ENCODE peak calls at places on chromosome 22, in seven cellular contexts. P is adrenal gland; R is neural progenitor cell; T is left ventricle myocardium inferior; J is brain microvascular endothelial cell; S is CD8-positive, alpha-beta T cell; I is lung. Y is an unnamed sample.

GRCh38 chr22:49380095-49380827 is 447.4 kb downstream of the BRD1 start:
- DNase-seq in S (no peak), P (peak; percentile 24), T (no peak), J (no peak), I (peak; percentile 24), R (no peak), Y (no peak)

GRCh38 chr22:29072193-29072978 is 449 bp upstream of the KREMEN1 start:
- DNase-seq in J (peak; percentile 39), R (peak; percentile 92), T (peak; percentile 90), S (peak; percentile 78), I (peak; percentile 93), P (peak; percentile 90), Y (peak; percentile 82)

GRCh38 chr22:38189104-38189503 is 7.5 kb upstream of the PLA2G6 start:
- DNase-seq in T (no peak), J (no peak), P (no peak), R (no peak), S (no peak), I (no peak), Y (no peak)

GRCh38 chr22:20963201-20964052 is 3.6 kb upstream of the AIFM3 start:
- DNase-seq in I (no peak), T (no peak), S (no peak), P (no peak), R (no peak), J (no peak), Y (no peak)

GRCh38 chr22:40265783-40266182 is 80.5 kb upstream of the ADSL start:
- DNase-seq in T (no peak), R (no peak), I (no peak), S (no peak), P (no peak), J (peak; percentile 6), Y (no peak)

GRCh38 chr22:50568626-50569025 is 5.9 kb upstream of the SYCE3 start:
- DNase-seq in S (peak; percentile 1), J (no peak), R (no peak), T (no peak), I (no peak), P (no peak), Y (no peak)

GRCh38 chr22:29784451-29785361 is 17.5 kb downstream of the UQCR10 start:
- DNase-seq in T (peak; percentile 38), P (peak; percentile 87), R (no peak), S (no peak), J (no peak), I (no peak), Y (peak; percentile 39)

GRCh38 chr22:36386351-36386899 is 1.3 kb downstream of the MYH9 start:
- DNase-seq in J (no peak), I (no peak), P (peak; percentile 73), R (peak; percentile 79), S (peak; percentile 55), T (no peak), Y (no peak)

GRCh38 chr22:37276771-37277170 is 5.5 kb upstream of the CYTH4 start:
- DNase-seq in P (no peak), S (no peak), J (peak; percentile 18), T (no peak), R (no peak), I (no peak), Y (no peak)

GRCh38 chr22:50683994-50684371 is 11.4 kb downstream of the SHANK3 start:
- DNase-seq in T (no peak), J (no peak), R (no peak), I (no peak), S (no peak), P (peak; percentile 17), Y (no peak)

GRCh38 chr22:47629273-47629711 is 866.8 kb downstream of the TBC1D22A start:
- DNase-seq in R (no peak), J (no peak), I (peak; percentile 26), T (no peak), S (no peak), P (peak; percentile 34), Y (no peak)

GRCh38 chr22:46001046-46001425 is 24.1 kb upstream of the WNT7B start:
- DNase-seq in T (no peak), I (no peak), P (no peak), R (no peak), S (peak; percentile 15), J (no peak), Y (no peak)
- TF ChIP-seq CTCF in T (no peak), I (no peak), P (no peak), R (no peak), S (no peak), J (peak; percentile 28), Y (no peak)

DNA sequence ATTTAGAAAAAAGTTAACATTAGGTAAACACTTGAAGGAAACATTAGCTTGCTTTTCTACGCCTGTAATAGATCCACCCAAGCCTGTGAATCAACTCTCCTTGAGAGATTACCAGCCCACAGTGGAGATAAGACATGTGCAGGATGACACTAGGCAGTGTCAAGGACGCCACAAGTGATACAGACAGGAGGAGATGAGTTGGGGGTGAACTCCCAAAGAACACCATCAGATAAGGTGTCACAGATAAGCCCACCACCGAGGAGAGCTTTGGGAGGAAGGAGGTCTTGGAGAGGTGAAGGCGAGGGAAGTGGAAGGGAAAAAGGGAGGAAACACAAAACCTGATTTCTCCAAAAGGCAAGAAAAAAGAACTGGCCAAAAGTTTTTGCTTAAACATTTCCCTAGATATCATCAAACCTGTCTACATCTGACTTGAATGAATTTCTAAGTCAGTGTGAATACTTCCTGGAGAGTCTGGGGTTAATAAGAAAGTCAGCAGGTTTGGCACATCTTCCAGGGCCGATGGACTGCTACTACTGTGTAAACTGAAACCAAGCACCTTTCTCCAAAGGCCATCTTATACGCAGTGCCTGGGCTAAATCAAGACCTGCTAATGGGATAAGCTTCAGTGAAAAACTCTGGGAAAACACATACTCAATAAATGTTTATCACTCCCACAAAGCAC is 15.5 kb downstream of the CLTCL1 start:
- DNase-seq in T (no peak), I (no peak), P (peak; percentile 68), R (no peak), S (no peak), J (no peak), Y (no peak)
- H3K27ac ChIP-seq in T (peak overlapping the region; percentile 57), I (no peak overlapping the region), P (peak overlapping the region; percentile 86), R (no peak overlapping the region), S (no peak overlapping the region), J (no peak overlapping the region), Y (no peak overlapping the region)

DNA sequence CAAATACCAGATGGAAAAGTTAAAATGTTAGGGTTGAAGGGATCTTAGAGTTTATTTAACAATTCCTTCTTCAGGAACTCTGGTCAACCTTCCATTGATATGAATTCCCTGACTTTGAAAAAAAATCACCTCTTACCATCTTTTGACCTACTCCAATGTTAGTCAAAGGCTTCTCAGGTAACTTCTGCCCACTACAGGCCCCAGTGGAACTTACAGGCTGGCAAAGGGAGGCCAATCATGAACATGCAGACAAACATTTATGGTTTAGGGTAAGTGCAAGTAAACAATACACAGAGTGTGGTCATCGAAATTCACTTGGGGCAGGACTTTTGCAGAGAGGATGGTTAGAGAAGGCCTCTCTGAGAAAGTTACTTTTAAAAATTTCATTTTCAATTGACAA is 45.1 kb downstream of the SYN3 start:
- DNase-seq in R (no peak), J (no peak), S (no peak), P (no peak), T (no peak), I (no peak), Y (no peak)
- TF ChIP-seq CTCF in R (no peak), J (no peak), S (no peak), P (no peak), T (no peak), I (no peak), Y (no peak)

GRCh38 chr22:33873666-33874065 is 46.6 kb downstream of the LARGE1 start:
- DNase-seq in S (no peak), R (no peak), I (no peak), T (no peak), P (no peak), J (no peak), Y (no peak)
- H3K27ac ChIP-seq in S (no peak overlapping the region), R (no peak overlapping the region), I (peak overlapping the region; percentile 83), T (peak overlapping the region; percentile 89), P (peak overlapping the region; percentile 30), J (no peak overlapping the region), Y (peak overlapping the region; percentile 70)

DNA sequence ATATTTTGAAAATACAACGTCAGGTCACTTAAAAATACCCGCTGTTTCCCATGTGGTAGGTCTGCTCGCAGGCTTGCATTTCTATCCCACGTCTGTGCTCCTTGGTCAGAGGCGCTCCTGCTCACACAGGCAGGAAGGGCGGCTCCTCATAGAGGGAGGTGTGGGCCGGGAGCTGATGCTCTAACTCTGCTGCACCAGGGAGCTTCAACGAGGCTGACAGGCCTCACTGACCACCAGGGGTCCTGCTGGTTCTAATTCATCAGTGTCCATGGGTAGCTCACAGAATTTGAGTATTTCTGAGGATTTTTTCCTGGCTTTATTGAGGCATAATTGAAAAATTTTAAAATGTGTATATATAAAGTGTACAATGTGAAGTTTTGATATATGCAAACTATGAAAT is 68.5 kb downstream of the PIWIL3 start:
- DNase-seq in P (no peak), I (no peak), R (peak; percentile 41), J (peak; percentile 14), S (no peak), T (no peak), Y (no peak)
- TF ChIP-seq CTCF in P (no peak), I (no peak), R (peak; percentile 41), J (peak; percentile 59), S (no peak), T (peak; percentile 14), Y (peak; percentile 9)

GRCh38 chr22:42955842-42956241 is 59.1 kb downstream of the PACSIN2 start:
- DNase-seq in I (no peak), S (no peak), P (no peak), R (no peak), T (no peak), J (no peak), Y (no peak)

GRCh38 chr22:42959472-42960145 is 55.3 kb downstream of the PACSIN2 start:
- DNase-seq in T (peak; percentile 55), R (no peak), S (no peak), P (peak; percentile 87), I (peak; percentile 74), J (peak; percentile 94), Y (peak; percentile 38)

GRCh38 chr22:42957958-42958357 is 57.0 kb downstream of the PACSIN2 start:
- DNase-seq in S (no peak), J (no peak), I (no peak), T (no peak), R (no peak), P (peak; percentile 62), Y (no peak)

GRCh38 chr22:42958937-42959336 is 56.0 kb downstream of the PACSIN2 start:
- DNase-seq in J (no peak), P (peak; percentile 23), T (no peak), I (no peak), S (no peak), R (no peak), Y (no peak)

GRCh38 chr22:42957544-42957943 is 57.4 kb downstream of the PACSIN2 start:
- DNase-seq in R (no peak), J (no peak), T (no peak), P (no peak), S (no peak), I (no peak), Y (no peak)
- H3K27ac ChIP-seq in R (no peak overlapping the region), J (no peak overlapping the region), T (peak overlapping the region; percentile 82), P (peak overlapping the region; percentile 78), S (no peak overlapping the region), I (no peak overlapping the region), Y (no peak overlapping the region)

GRCh38 chr22:33707581-33707980 is 212.7 kb downstream of the LARGE1 start:
- DNase-seq in T (no peak), S (no peak), R (no peak), I (no peak), P (no peak), J (no peak), Y (no peak)

GRCh38 chr22:33710326-33710725 is 209.9 kb downstream of the LARGE1 start:
- DNase-seq in I (no peak), S (no peak), P (no peak), T (no peak), R (peak; percentile 46), J (no peak), Y (no peak)

GRCh38 chr22:33706100-33706499 is 214.2 kb downstream of the LARGE1 start:
- DNase-seq in P (no peak), J (no peak), R (peak; percentile 33), I (no peak), T (no peak), S (no peak), Y (peak; percentile 29)
- TF ChIP-seq CTCF in P (no peak), J (no peak), R (no peak), I (no peak), T (peak; percentile 24), S (no peak), Y (no peak)